ENCODE peak calls at places on chromosome 9, in eight cellular contexts. One of them, this sample, is unnamed.

GRCh38 chr9:96363175-96363967 is 20.1 kb downstream of the SLC35D2 start:
- DNase-seq in right atrium auricular region: no peak
- DNase-seq in kidney epithelial cell: no peak
- DNase-seq in GM23338: no peak
- DNase-seq in astrocyte: no peak
- DNase-seq in neural progenitor cell: no peak
- DNase-seq in right lobe of liver: no peak
- DNase-seq in stomach: no peak
- DNase-seq in this sample: no peak

GRCh38 chr9:23123048-23123632 is 676.5 kb downstream of the DMRTA1 start:
- DNase-seq in neural progenitor cell: peak; percentile 69
- DNase-seq in GM23338: peak; percentile 72
- DNase-seq in right atrium auricular region: no peak
- DNase-seq in stomach: no peak
- DNase-seq in kidney epithelial cell: no peak
- DNase-seq in astrocyte: peak; percentile 6
- DNase-seq in right lobe of liver: no peak
- DNase-seq in this sample: no peak

GRCh38 chr9:78438765-78439164 is 141.8 kb downstream of the PSAT1 start:
- DNase-seq in GM23338: no peak
- DNase-seq in right atrium auricular region: no peak
- DNase-seq in astrocyte: no peak
- DNase-seq in kidney epithelial cell: no peak
- DNase-seq in right lobe of liver: no peak
- DNase-seq in neural progenitor cell: peak; percentile 46
- DNase-seq in stomach: no peak
- DNase-seq in this sample: no peak

GRCh38 chr9:123615381-123615780 is 259.4 kb downstream of the CRB2 start:
- DNase-seq in right lobe of liver: no peak
- DNase-seq in astrocyte: no peak
- DNase-seq in stomach: no peak
- DNase-seq in kidney epithelial cell: no peak
- DNase-seq in neural progenitor cell: no peak
- DNase-seq in GM23338: no peak
- DNase-seq in right atrium auricular region: no peak
- DNase-seq in this sample: no peak

GRCh38 chr9:4214506-4214905 is 85.4 kb downstream of the GLIS3 start:
- DNase-seq in GM23338: no peak
- DNase-seq in kidney epithelial cell: no peak
- DNase-seq in right lobe of liver: no peak
- DNase-seq in astrocyte: no peak
- DNase-seq in neural progenitor cell: no peak
- DNase-seq in stomach: no peak
- DNase-seq in right atrium auricular region: no peak
- DNase-seq in this sample: no peak

GRCh38 chr9:135983745-135984710 is 22.9 kb upstream of the UBAC1 start:
- DNase-seq in right atrium auricular region: no peak
- DNase-seq in GM23338: no peak
- DNase-seq in kidney epithelial cell: no peak
- DNase-seq in stomach: no peak
- DNase-seq in right lobe of liver: no peak
- DNase-seq in astrocyte: no peak
- DNase-seq in neural progenitor cell: no peak
- DNase-seq in this sample: no peak

GRCh38 chr9:91500509-91501011 is 76.9 kb upstream of the NFIL3 start:
- DNase-seq in GM23338: no peak
- DNase-seq in astrocyte: peak; percentile 96
- DNase-seq in stomach: no peak
- DNase-seq in kidney epithelial cell: peak; percentile 69
- DNase-seq in neural progenitor cell: no peak
- DNase-seq in right atrium auricular region: no peak
- DNase-seq in right lobe of liver: no peak
- DNase-seq in this sample: no peak

GRCh38 chr9:78325343-78325742 is 28.4 kb downstream of the PSAT1 start:
- DNase-seq in neural progenitor cell: no peak
- DNase-seq in stomach: no peak
- DNase-seq in right lobe of liver: no peak
- DNase-seq in kidney epithelial cell: no peak
- DNase-seq in GM23338: no peak
- DNase-seq in right atrium auricular region: no peak
- DNase-seq in astrocyte: peak; percentile 41
- DNase-seq in this sample: peak; percentile 42

GRCh38 chr9:33921967-33922895 is 105.3 kb downstream of the UBE2R2 start:
- DNase-seq in GM23338: peak; percentile 75
- DNase-seq in neural progenitor cell: peak; percentile 46
- DNase-seq in right lobe of liver: no peak
- DNase-seq in stomach: no peak
- DNase-seq in right atrium auricular region: no peak
- DNase-seq in kidney epithelial cell: no peak
- DNase-seq in astrocyte: no peak
- DNase-seq in this sample: no peak
- TF ChIP-seq CTCF in GM23338: peak; percentile 87
- TF ChIP-seq CTCF in neural progenitor cell: peak; percentile 71
- TF ChIP-seq CTCF in right lobe of liver: peak; percentile 39
- TF ChIP-seq CTCF in stomach: no peak
- TF ChIP-seq CTCF in right atrium auricular region: no peak
- TF ChIP-seq CTCF in kidney epithelial cell: peak; percentile 80
- TF ChIP-seq CTCF in astrocyte: peak; percentile 60
- TF ChIP-seq CTCF in this sample: peak; percentile 81

DNA sequence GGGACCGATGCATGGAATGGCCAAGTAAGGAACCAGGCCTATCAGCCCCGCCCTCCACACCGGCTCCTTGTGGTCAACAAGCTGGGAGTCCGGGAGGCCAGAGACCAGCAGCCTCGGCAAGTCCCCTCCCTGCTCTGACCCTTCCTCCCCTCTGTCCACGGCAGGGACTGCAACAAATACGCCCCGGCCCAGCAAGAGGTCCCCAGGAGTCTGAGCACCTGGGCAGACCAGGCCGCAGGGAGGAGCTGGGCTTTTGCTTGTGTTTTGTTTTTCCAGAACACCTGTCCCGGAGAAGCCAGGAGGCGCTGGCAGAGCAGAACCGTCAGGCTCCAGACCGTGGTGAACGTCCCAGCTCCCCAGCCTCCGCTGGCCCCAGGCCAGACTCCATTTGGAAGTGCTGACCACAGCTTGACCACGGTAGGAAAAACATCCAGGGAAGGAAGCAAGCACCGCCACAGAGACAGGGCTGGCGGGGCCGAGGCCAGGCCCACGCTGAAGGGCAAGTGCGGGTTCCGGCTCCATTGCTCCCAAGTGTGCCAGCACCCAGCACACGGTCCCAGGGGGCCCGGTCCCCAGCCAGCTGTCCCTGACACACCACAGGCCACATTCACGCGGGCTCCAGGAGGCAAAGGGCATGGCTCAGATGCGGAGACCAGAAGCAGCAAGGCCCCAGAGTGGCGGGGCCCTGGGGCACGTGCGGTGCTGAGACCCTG is 56.6 kb downstream of the VAV2 start:
- DNase-seq in astrocyte: peak; percentile 89
- DNase-seq in right atrium auricular region: peak; percentile 83
- DNase-seq in right lobe of liver: peak; percentile 85
- DNase-seq in stomach: peak; percentile 79
- DNase-seq in neural progenitor cell: no peak
- DNase-seq in GM23338: no peak
- DNase-seq in kidney epithelial cell: peak; percentile 56
- DNase-seq in this sample: no peak
- H3K4me3 ChIP-seq in astrocyte: peak overlapping the region; percentile 36
- H3K4me3 ChIP-seq in right atrium auricular region: no peak overlapping the region
- H3K4me3 ChIP-seq in right lobe of liver: no peak overlapping the region
- H3K4me3 ChIP-seq in stomach: no peak overlapping the region
- H3K4me3 ChIP-seq in neural progenitor cell: no peak overlapping the region
- H3K4me3 ChIP-seq in GM23338: no peak overlapping the region
- H3K4me3 ChIP-seq in kidney epithelial cell: no peak overlapping the region
- H3K4me3 ChIP-seq in this sample: no peak overlapping the region

GRCh38 chr9:1018121-1018520 is 32.0 kb upstream of the DMRT2 start:
- DNase-seq in right lobe of liver: peak; percentile 56
- DNase-seq in astrocyte: no peak
- DNase-seq in neural progenitor cell: no peak
- DNase-seq in GM23338: peak; percentile 88
- DNase-seq in kidney epithelial cell: no peak
- DNase-seq in stomach: no peak
- DNase-seq in right atrium auricular region: no peak
- DNase-seq in this sample: no peak
- TF ChIP-seq CTCF in right lobe of liver: peak; percentile 57
- TF ChIP-seq CTCF in astrocyte: no peak
- TF ChIP-seq CTCF in neural progenitor cell: no peak
- TF ChIP-seq CTCF in GM23338: peak; percentile 77
- TF ChIP-seq CTCF in kidney epithelial cell: peak; percentile 51
- TF ChIP-seq CTCF in stomach: no peak
- TF ChIP-seq CTCF in right atrium auricular region: no peak
- TF ChIP-seq CTCF in this sample: peak; percentile 18

DNA sequence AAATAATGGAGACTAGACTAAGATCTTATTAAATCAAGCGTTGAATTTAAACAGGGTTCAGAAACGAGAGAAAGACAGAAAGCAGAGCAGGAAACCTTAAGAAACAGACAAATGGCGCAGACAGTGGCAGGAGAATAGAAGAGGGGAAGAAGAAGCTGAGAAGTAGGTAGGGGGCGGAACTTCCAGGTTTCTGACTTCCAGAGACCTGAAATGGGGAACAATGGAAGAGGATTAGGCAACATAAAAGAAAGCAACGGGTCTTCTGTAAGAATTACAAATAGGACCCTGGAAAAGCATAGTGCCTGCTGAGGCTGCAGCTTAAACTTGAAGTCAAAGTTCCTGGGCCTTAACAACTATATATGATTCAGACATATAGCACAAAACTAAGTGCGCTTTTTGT is 101.7 kb downstream of the BNC2 start:
- DNase-seq in stomach: no peak
- DNase-seq in astrocyte: no peak
- DNase-seq in neural progenitor cell: peak; percentile 65
- DNase-seq in kidney epithelial cell: no peak
- DNase-seq in right atrium auricular region: no peak
- DNase-seq in GM23338: peak; percentile 79
- DNase-seq in right lobe of liver: no peak
- DNase-seq in this sample: no peak
- H3K4me3 ChIP-seq in stomach: no peak overlapping the region
- H3K4me3 ChIP-seq in astrocyte: no peak overlapping the region
- H3K4me3 ChIP-seq in neural progenitor cell: no peak overlapping the region
- H3K4me3 ChIP-seq in kidney epithelial cell: no peak overlapping the region
- H3K4me3 ChIP-seq in right atrium auricular region: no peak overlapping the region
- H3K4me3 ChIP-seq in GM23338: no peak overlapping the region
- H3K4me3 ChIP-seq in right lobe of liver: no peak overlapping the region
- H3K4me3 ChIP-seq in this sample: no peak overlapping the region

DNA sequence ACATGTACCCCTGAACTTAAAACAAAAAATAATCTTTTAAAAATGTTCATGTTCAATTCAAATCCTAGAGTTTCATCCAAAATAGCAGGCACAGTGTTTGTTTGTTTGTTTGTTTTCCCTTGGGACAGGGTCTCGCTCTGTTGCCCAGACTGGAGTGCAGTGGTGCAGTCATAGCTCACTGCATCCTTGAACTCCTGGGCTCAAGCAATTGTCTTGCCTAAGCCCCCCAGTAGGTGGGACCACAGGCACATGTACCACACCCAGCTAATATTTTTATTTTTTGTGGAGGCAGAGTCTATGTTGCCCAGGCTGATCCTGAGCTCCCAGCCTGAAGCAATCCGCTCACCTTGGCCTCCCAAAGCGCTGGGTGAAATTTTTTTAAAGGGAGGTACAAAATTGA is 5.0 kb upstream of the POLR1E start:
- DNase-seq in kidney epithelial cell: no peak
- DNase-seq in stomach: no peak
- DNase-seq in neural progenitor cell: no peak
- DNase-seq in right lobe of liver: no peak
- DNase-seq in GM23338: no peak
- DNase-seq in right atrium auricular region: no peak
- DNase-seq in astrocyte: no peak
- DNase-seq in this sample: no peak
- TF ChIP-seq CTCF in kidney epithelial cell: no peak
- TF ChIP-seq CTCF in stomach: no peak
- TF ChIP-seq CTCF in neural progenitor cell: no peak
- TF ChIP-seq CTCF in right lobe of liver: no peak
- TF ChIP-seq CTCF in GM23338: peak; percentile 17
- TF ChIP-seq CTCF in right atrium auricular region: no peak
- TF ChIP-seq CTCF in astrocyte: no peak
- TF ChIP-seq CTCF in this sample: no peak

GRCh38 chr9:37424686-37425297 is 2.3 kb downstream of the GRHPR start:
- DNase-seq in kidney epithelial cell: no peak
- DNase-seq in stomach: no peak
- DNase-seq in right lobe of liver: peak; percentile 87
- DNase-seq in neural progenitor cell: no peak
- DNase-seq in astrocyte: no peak
- DNase-seq in GM23338: no peak
- DNase-seq in right atrium auricular region: no peak
- DNase-seq in this sample: no peak

GRCh38 chr9:37422289-37423104 is at the start of gene GRHPR:
- DNase-seq in astrocyte: peak; percentile 53
- DNase-seq in neural progenitor cell: peak; percentile 83
- DNase-seq in right atrium auricular region: peak; percentile 90
- DNase-seq in right lobe of liver: peak; percentile 98
- DNase-seq in GM23338: peak; percentile 88
- DNase-seq in kidney epithelial cell: no peak
- DNase-seq in stomach: peak; percentile 91
- DNase-seq in this sample: no peak

GRCh38 chr9:37423508-37423907 is 1.0 kb downstream of the GRHPR start:
- DNase-seq in GM23338: no peak
- DNase-seq in stomach: no peak
- DNase-seq in kidney epithelial cell: no peak
- DNase-seq in neural progenitor cell: no peak
- DNase-seq in right atrium auricular region: no peak
- DNase-seq in astrocyte: no peak
- DNase-seq in right lobe of liver: no peak
- DNase-seq in this sample: no peak

GRCh38 chr9:37425298-37425752 is 2.8 kb downstream of the GRHPR start:
- DNase-seq in astrocyte: no peak
- DNase-seq in stomach: no peak
- DNase-seq in GM23338: no peak
- DNase-seq in neural progenitor cell: no peak
- DNase-seq in right lobe of liver: no peak
- DNase-seq in kidney epithelial cell: no peak
- DNase-seq in right atrium auricular region: no peak
- DNase-seq in this sample: no peak

DNA sequence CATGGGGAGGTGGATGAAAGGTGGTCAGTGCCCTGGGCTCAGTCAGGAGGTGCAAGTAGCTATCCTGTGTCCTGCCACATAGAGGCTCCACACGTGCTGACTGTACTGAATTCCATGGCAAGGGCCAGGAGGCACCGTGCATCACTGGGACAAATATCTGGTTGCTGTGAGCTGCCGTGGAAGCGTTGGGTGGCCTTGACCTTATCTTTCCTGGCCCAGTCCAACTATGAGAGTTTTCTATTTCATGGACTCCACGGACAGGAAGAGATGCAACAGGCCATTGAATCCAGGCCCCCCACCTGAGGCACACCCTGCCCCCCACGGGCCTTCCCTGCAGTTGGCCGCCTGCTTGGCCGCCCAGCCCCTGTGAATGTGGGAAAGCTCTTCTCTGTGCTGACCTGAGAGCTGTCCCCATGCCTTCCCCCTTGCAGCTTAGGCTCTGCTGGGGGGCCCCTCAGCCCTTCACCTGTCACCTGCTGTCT is 1.7 kb downstream of the GRHPR start:
- DNase-seq in kidney epithelial cell: no peak
- DNase-seq in right lobe of liver: no peak
- DNase-seq in GM23338: no peak
- DNase-seq in neural progenitor cell: no peak
- DNase-seq in astrocyte: no peak
- DNase-seq in stomach: no peak
- DNase-seq in right atrium auricular region: no peak
- DNase-seq in this sample: no peak
- H3K4me3 ChIP-seq in kidney epithelial cell: no peak overlapping the region
- H3K4me3 ChIP-seq in right lobe of liver: peak overlapping the region; percentile 93
- H3K4me3 ChIP-seq in GM23338: peak overlapping the region; percentile 92
- H3K4me3 ChIP-seq in neural progenitor cell: peak overlapping the region; percentile 97
- H3K4me3 ChIP-seq in astrocyte: no peak overlapping the region
- H3K4me3 ChIP-seq in stomach: peak overlapping the region; percentile 81
- H3K4me3 ChIP-seq in right atrium auricular region: no peak overlapping the region
- H3K4me3 ChIP-seq in this sample: no peak overlapping the region